ENCODE peak calls at places on chromosomes 12 and 14, in four cellular contexts. One of them, this sample, is unnamed.
A peak's percentile ranks its signal among the peaks of the same experiment; 100 is the strongest.

GRCh38 chr14:99721792-99722516 is 37.9 kb downstream of the CYP46A1 start:
- DNase-seq in D721Med: no peak
- DNase-seq in neuronal stem cell: no peak
- DNase-seq in HT1080: no peak
- DNase-seq in this sample: no peak

GRCh38 chr14:86481105-86481504 is 951.2 kb downstream of the FLRT2 start:
- DNase-seq in D721Med: no peak
- DNase-seq in neuronal stem cell: no peak
- DNase-seq in HT1080: peak; percentile 40
- DNase-seq in this sample: no peak

GRCh38 chr12:105224399-105224798 is 11.6 kb downstream of the APPL2 start:
- DNase-seq in D721Med: no peak
- DNase-seq in neuronal stem cell: no peak
- DNase-seq in HT1080: no peak
- DNase-seq in this sample: no peak

GRCh38 chr14:69719501-69719951 is 47.4 kb upstream of the SRSF5 start:
- DNase-seq in D721Med: no peak
- DNase-seq in neuronal stem cell: no peak
- DNase-seq in HT1080: peak; percentile 57
- DNase-seq in this sample: no peak

GRCh38 chr14:80776657-80777056 is 164.9 kb downstream of the CEP128 start:
- DNase-seq in D721Med: no peak
- DNase-seq in neuronal stem cell: no peak
- DNase-seq in HT1080: no peak
- DNase-seq in this sample: no peak

GRCh38 chr12:52956987-52957386 is 8.1 kb downstream of the KRT18 start:
- DNase-seq in D721Med: peak; percentile 73
- DNase-seq in neuronal stem cell: no peak
- DNase-seq in HT1080: peak; percentile 67
- DNase-seq in this sample: no peak

GRCh38 chr14:75293920-75294648 is 15.5 kb downstream of the FOS start:
- DNase-seq in D721Med: peak; percentile 94
- DNase-seq in neuronal stem cell: peak; percentile 97
- DNase-seq in HT1080: peak; percentile 93
- DNase-seq in this sample: peak; percentile 94

GRCh38 chr14:76917759-76918175 is 91.6 kb downstream of the LRRC74A start:
- DNase-seq in D721Med: no peak
- DNase-seq in neuronal stem cell: no peak
- DNase-seq in HT1080: no peak
- DNase-seq in this sample: no peak

GRCh38 chr14:28308727-28309126 is 457.9 kb upstream of the FOXG1 start:
- DNase-seq in D721Med: no peak
- DNase-seq in neuronal stem cell: no peak
- DNase-seq in HT1080: peak; percentile 91
- DNase-seq in this sample: no peak

GRCh38 chr14:60723218-60724079 is 702 bp downstream of the SIX4 start:
- DNase-seq in D721Med: no peak
- DNase-seq in neuronal stem cell: peak; percentile 51
- DNase-seq in HT1080: peak; percentile 47
- DNase-seq in this sample: no peak

GRCh38 chr14:100532916-100533630 is 54.1 kb downstream of the BEGAIN start:
- DNase-seq in D721Med: no peak
- DNase-seq in neuronal stem cell: no peak
- DNase-seq in HT1080: no peak
- DNase-seq in this sample: no peak

GRCh38 chr12:88633312-88633711 is 53.0 kb upstream of the KITLG start:
- DNase-seq in D721Med: no peak
- DNase-seq in neuronal stem cell: no peak
- DNase-seq in HT1080: no peak
- DNase-seq in this sample: no peak

GRCh38 chr12:79546461-79547043 is 144.2 kb downstream of the PAWR start:
- DNase-seq in D721Med: no peak
- DNase-seq in neuronal stem cell: no peak
- DNase-seq in HT1080: peak; percentile 93
- DNase-seq in this sample: no peak

GRCh38 chr14:103123634-103124500 is 606 bp downstream of the TNFAIP2 start:
- DNase-seq in D721Med: no peak
- DNase-seq in neuronal stem cell: no peak
- DNase-seq in HT1080: peak; percentile 39
- DNase-seq in this sample: no peak

GRCh38 chr12:124703852-124704251 is 136.4 kb upstream of the NCOR2 start:
- DNase-seq in D721Med: no peak
- DNase-seq in neuronal stem cell: no peak
- DNase-seq in HT1080: no peak
- DNase-seq in this sample: no peak

GRCh38 chr12:50614167-50614762 is 109.5 kb downstream of the DIP2B start:
- DNase-seq in D721Med: no peak
- DNase-seq in neuronal stem cell: no peak
- DNase-seq in HT1080: peak; percentile 68
- DNase-seq in this sample: no peak

GRCh38 chr12:45326358-45326971 is 110.6 kb downstream of the ANO6 start:
- DNase-seq in D721Med: no peak
- DNase-seq in neuronal stem cell: no peak
- DNase-seq in HT1080: no peak
- DNase-seq in this sample: no peak

GRCh38 chr14:52413729-52414453 is 99.8 kb downstream of the PTGER2 start:
- DNase-seq in D721Med: no peak
- DNase-seq in neuronal stem cell: no peak
- DNase-seq in HT1080: no peak
- DNase-seq in this sample: no peak

GRCh38 chr14:52253503-52253902 is 14.0 kb upstream of the PTGDR start:
- DNase-seq in D721Med: peak; percentile 24
- DNase-seq in neuronal stem cell: peak; percentile 64
- DNase-seq in HT1080: no peak
- DNase-seq in this sample: no peak

GRCh38 chr14:34857689-34858449 is 17.3 kb downstream of the BAZ1A start:
- DNase-seq in D721Med: no peak
- DNase-seq in neuronal stem cell: no peak
- DNase-seq in HT1080: no peak
- DNase-seq in this sample: no peak

GRCh38 chr12:110661337-110661972 is 27.5 kb downstream of the HVCN1 start:
- DNase-seq in D721Med: no peak
- DNase-seq in neuronal stem cell: no peak
- DNase-seq in HT1080: no peak
- DNase-seq in this sample: no peak

GRCh38 chr12:9123741-9124140 is 8.0 kb upstream of the A2M start:
- DNase-seq in D721Med: no peak
- DNase-seq in neuronal stem cell: no peak
- DNase-seq in HT1080: no peak
- DNase-seq in this sample: no peak

GRCh38 chr12:56719056-56719455 is 6.0 kb downstream of the NACA start:
- DNase-seq in D721Med: no peak
- DNase-seq in neuronal stem cell: no peak
- DNase-seq in HT1080: no peak
- DNase-seq in this sample: no peak

GRCh38 chr12:80445083-80445482 is 1.0 kb downstream of the PTPRQ start:
- DNase-seq in D721Med: no peak
- DNase-seq in neuronal stem cell: no peak
- DNase-seq in HT1080: no peak
- DNase-seq in this sample: no peak

GRCh38 chr14:105065280-105066228 is at the start of gene GPR132:
- DNase-seq in D721Med: no peak
- DNase-seq in neuronal stem cell: no peak
- DNase-seq in HT1080: peak; percentile 80
- DNase-seq in this sample: no peak

This sample was measured in iPS DF 6.9.